ENCODE peak calls at places on chromosomes 2 and 18, in five cellular contexts. W, C, R, Z and J are unnamed samples.

GRCh38 chr2:168246072-168246482 is 1.3 kb downstream of the STK39 start:
- DNase-seq in R (no peak), Z (no peak), W (no peak), C (no peak), J (peak; percentile 16)

GRCh38 chr18:10851824-10852225 is 297.5 kb downstream of the PIEZO2 start:
- DNase-seq in Z (no peak), R (no peak), C (no peak), W (peak; percentile 62), J (peak; percentile 31)

GRCh38 chr18:58943896-58944295 is 79.2 kb downstream of the ZNF532 start:
- DNase-seq in W (no peak), C (no peak), R (no peak), Z (no peak), J (no peak)

GRCh38 chr18:76364282-76365259 is 130.5 kb downstream of the ZNF516 start:
- DNase-seq in C (no peak), R (no peak), W (no peak), Z (no peak), J (no peak)

GRCh38 chr2:106189325-106189724 is 4.8 kb downstream of the UXS1 start:
- DNase-seq in R (no peak), W (no peak), Z (no peak), C (no peak), J (no peak)

GRCh38 chr2:232322560-232323327 is 55.8 kb upstream of the ALPP start:
- DNase-seq in W (no peak), C (no peak), R (peak; percentile 47), Z (peak; percentile 5), J (peak; percentile 54)

GRCh38 chr2:113888641-113889470 is 1.0 kb upstream of the ACTR3 start:
- DNase-seq in C (no peak), Z (peak; percentile 66), R (no peak), W (no peak), J (peak; percentile 55)

GRCh38 chr2:9234680-9235387 is 28.2 kb downstream of the ASAP2 start:
- DNase-seq in R (no peak), C (peak; percentile 62), Z (peak; percentile 46), W (no peak), J (no peak)

GRCh38 chr18:31493941-31494340 is 4.0 kb upstream of the DSG2 start:
- DNase-seq in R (no peak), Z (no peak), C (no peak), W (no peak), J (no peak)

GRCh38 chr2:82282111-82282882 is 1977.7 kb upstream of the LRRTM1 start:
- DNase-seq in R (peak; percentile 17), Z (no peak), C (no peak), W (peak; percentile 55), J (peak; percentile 17)

GRCh38 chr2:188079176-188079575 is 212.5 kb upstream of the GULP1 start:
- DNase-seq in W (no peak), Z (no peak), C (peak; percentile 88), R (no peak), J (no peak)

GRCh38 chr2:212227755-212228154 is 310.8 kb downstream of the ERBB4 start:
- DNase-seq in W (no peak), R (no peak), Z (no peak), C (peak; percentile 3), J (no peak)

GRCh38 chr18:79853303-79853992 is 55.7 kb downstream of the KCNG2 start:
- DNase-seq in R (no peak), C (no peak), Z (no peak), W (no peak), J (peak; percentile 48)
- H3K4me3 ChIP-seq in R (no peak overlapping the region), C (no peak overlapping the region), Z (no peak overlapping the region), W (no peak overlapping the region), J (no peak overlapping the region)

DNA sequence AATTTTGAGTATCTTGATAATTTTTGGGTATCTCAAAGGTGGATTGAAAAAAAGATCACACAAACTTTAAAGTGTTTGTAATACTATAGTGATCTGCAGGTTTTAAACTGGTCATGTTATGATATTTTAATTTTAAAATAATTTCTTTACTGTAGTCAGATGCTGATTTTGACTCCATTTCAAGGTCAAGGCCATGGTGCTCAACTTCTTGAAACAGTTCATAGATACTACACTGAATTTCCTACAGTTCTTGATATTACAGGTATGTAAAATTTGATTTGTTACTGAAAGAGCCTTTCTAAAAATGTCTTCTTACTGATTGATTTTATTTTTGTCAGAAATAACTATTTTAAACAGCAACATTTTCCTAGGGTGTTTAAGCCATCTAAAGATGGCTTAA is 33.1 kb upstream of the METAP1D start:
- DNase-seq in W (no peak), Z (no peak), C (no peak), R (no peak), J (no peak)
- H3K4me3 ChIP-seq in W (no peak overlapping the region), Z (no peak overlapping the region), C (no peak overlapping the region), R (no peak overlapping the region), J (no peak overlapping the region)

GRCh38 chr18:35478520-35479435 is 19.0 kb downstream of the INO80C start:
- DNase-seq in C (peak; percentile 4), W (no peak), R (no peak), Z (peak; percentile 43), J (no peak)

GRCh38 chr18:35477974-35478373 is 19.8 kb downstream of the INO80C start:
- DNase-seq in W (no peak), C (no peak), R (no peak), Z (no peak), J (no peak)

GRCh38 chr18:35474884-35475283 is 22.9 kb downstream of the INO80C start:
- DNase-seq in R (no peak), C (no peak), W (no peak), Z (no peak), J (no peak)

GRCh38 chr18:35479911-35480586 is 17.7 kb downstream of the INO80C start:
- DNase-seq in C (no peak), W (no peak), R (no peak), Z (peak; percentile 46), J (no peak)

GRCh38 chr18:35477497-35477896 is 20.3 kb downstream of the INO80C start:
- DNase-seq in C (no peak), Z (no peak), R (no peak), W (no peak), J (no peak)
- H3K4me3 ChIP-seq in C (no peak overlapping the region), Z (no peak overlapping the region), R (no peak overlapping the region), W (no peak overlapping the region), J (no peak overlapping the region)

GRCh38 chr2:196927318-196928225 is 1.1 kb upstream of the PGAP1 start:
- DNase-seq in C (no peak), Z (no peak), R (no peak), W (peak; percentile 45), J (no peak)

GRCh38 chr2:196925445-196925767 is 1.1 kb downstream of the PGAP1 start:
- DNase-seq in C (no peak), Z (no peak), R (no peak), W (peak; percentile 38), J (no peak)

GRCh38 chr2:196926562-196927317 is at the start of gene PGAP1:
- DNase-seq in C (peak; percentile 52), Z (peak; percentile 91), W (peak; percentile 98), R (peak; percentile 93), J (peak; percentile 94)

GRCh38 chr2:196925768-196926561 is 542 bp downstream of the PGAP1 start:
- DNase-seq in C (no peak), W (peak; percentile 65), R (peak; percentile 72), Z (peak; percentile 26), J (peak; percentile 64)

DNA sequence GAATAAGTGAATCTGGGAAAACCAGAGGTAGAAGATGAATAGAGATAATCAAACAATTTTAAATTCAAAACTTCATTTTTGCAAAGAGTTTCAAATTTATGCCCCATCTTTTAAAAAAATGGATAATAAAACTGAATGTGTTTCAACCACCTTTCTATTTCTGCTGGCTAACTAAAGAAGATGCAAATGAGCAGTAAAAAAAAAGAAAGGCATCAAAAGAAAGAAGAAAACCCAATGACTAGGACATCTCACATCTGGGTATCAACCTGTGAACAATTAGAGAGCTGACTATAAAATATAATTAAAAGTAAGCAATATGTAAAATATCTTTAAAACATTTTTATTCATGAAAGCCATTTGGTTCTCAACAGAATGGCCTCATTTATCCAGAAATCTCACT is 2.5 kb downstream of the PGAP1 start:
- DNase-seq in C (no peak), W (no peak), R (no peak), Z (no peak), J (no peak)
- H3K4me3 ChIP-seq in C (no peak overlapping the region), W (peak overlapping the region; percentile 92), R (no peak overlapping the region), Z (no peak overlapping the region), J (no peak overlapping the region)

GRCh38 chr2:183665976-183666375 is 541.7 kb downstream of the NUP35 start:
- DNase-seq in R (no peak), Z (no peak), W (no peak), C (no peak), J (no peak)

GRCh38 chr2:183665403-183665802 is 541.2 kb downstream of the NUP35 start:
- DNase-seq in R (no peak), Z (peak; percentile 7), C (no peak), W (peak; percentile 18), J (no peak)

GRCh38 chr2:183671233-183671632 is 547.0 kb downstream of the NUP35 start:
- DNase-seq in W (no peak), Z (no peak), R (no peak), C (no peak), J (no peak)
- H3K4me3 ChIP-seq in W (no peak overlapping the region), Z (no peak overlapping the region), R (no peak overlapping the region), C (no peak overlapping the region), J (no peak overlapping the region)

DNA sequence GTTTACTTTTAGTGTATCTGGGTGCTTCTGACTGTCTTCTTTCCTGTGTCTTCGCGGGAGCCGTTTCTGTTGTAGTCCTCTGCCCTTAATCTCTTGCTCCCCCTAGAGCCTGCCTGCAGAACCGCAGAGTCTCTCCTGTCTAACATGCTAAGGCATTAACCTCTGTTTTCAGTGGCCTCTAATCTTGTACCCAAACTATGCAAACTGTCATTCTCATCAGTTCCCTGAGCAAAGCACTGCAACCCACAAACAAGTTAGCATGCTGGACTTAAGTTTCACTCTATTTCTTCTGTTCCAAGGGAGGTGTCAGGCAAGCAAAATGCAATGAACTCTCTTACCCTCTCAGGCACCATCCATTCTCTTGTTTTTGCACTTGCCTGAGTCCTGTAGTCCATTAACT is 138.4 kb downstream of the OTX1 start:
- DNase-seq in Z (peak; percentile 8), R (no peak), W (peak; percentile 70), C (no peak), J (peak; percentile 60)
- H3K4me3 ChIP-seq in Z (no peak overlapping the region), R (no peak overlapping the region), W (no peak overlapping the region), C (no peak overlapping the region), J (no peak overlapping the region)